ENCODE peak calls at places on chromosomes 1 and 21, in six cellular contexts. K is esophagus muscularis mucosa, R is transverse colon, B is A549, I is prostate gland, Y is adrenal gland. G is an unnamed sample.

GRCh38 chr1:1166642-1167415 is 6.9 kb upstream of the TTLL10 start:
- DNase-seq in K (no peak), R (peak), B (no peak), I (no peak), Y (no peak), G (no peak)

GRCh38 chr1:201156819-201157218 is 2.5 kb upstream of the TMEM9 start:
- DNase-seq in K (no peak), R (no peak), B (no peak), I (no peak), Y (no peak), G (no peak)

GRCh38 chr1:240027059-240027462 is 64.6 kb upstream of the FMN2 start:
- DNase-seq in K (no peak), R (peak), B (peak), I (no peak), Y (peak), G (no peak)

GRCh38 chr1:77370161-77370560 is 88.3 kb downstream of the AK5 start:
- DNase-seq in K (no peak), R (no peak), B (no peak), I (no peak), Y (no peak), G (no peak)

GRCh38 chr1:103220503-103221095 is 112.3 kb upstream of the COL11A1 start:
- DNase-seq in K (no peak), R (no peak), B (no peak), I (no peak), Y (no peak), G (no peak)

GRCh38 chr1:18479484-18479883 is 1.2 kb upstream of the KLHDC7A start:
- DNase-seq in K (no peak), R (no peak), B (no peak), I (no peak), Y (no peak), G (no peak)

GRCh38 chr21:45262041-45262581 is 25.6 kb downstream of the POFUT2 start:
- DNase-seq in K (peak), R (no peak), B (no peak), I (no peak), Y (no peak), G (peak)

GRCh38 chr1:232335261-232335660 is 294.7 kb downstream of the SIPA1L2 start:
- DNase-seq in K (no peak), R (no peak), B (no peak), I (no peak), Y (no peak), G (no peak)

GRCh38 chr1:8597455-8597854 is 220.0 kb downstream of the RERE start:
- DNase-seq in K (no peak), R (no peak), B (no peak), I (no peak), Y (no peak), G (no peak)

GRCh38 chr1:59601811-59602210 is 212.9 kb upstream of the HOOK1 start:
- DNase-seq in K (no peak), R (no peak), B (no peak), I (no peak), Y (no peak), G (no peak)

GRCh38 chr1:77279929-77280328 is 1.9 kb upstream of the AK5 start:
- DNase-seq in K (no peak), R (no peak), B (no peak), I (no peak), Y (no peak), G (no peak)

GRCh38 chr1:194873328-194873923 is 1687.0 kb upstream of the B3GALT2 start:
- DNase-seq in K (no peak), R (no peak), B (peak), I (no peak), Y (no peak), G (no peak)

GRCh38 chr1:9841460-9841859 is 17.7 kb upstream of the CLSTN1 start:
- DNase-seq in K (no peak), R (no peak), B (no peak), I (no peak), Y (no peak), G (no peak)

GRCh38 chr1:21280011-21280471 is 10.2 kb downstream of the ECE1 start:
- DNase-seq in K (no peak), R (peak), B (no peak), I (no peak), Y (no peak), G (no peak)

GRCh38 chr1:9344426-9345200 is 51.9 kb downstream of the SPSB1 start:
- DNase-seq in K (no peak), R (no peak), B (no peak), I (no peak), Y (no peak), G (no peak)

GRCh38 chr1:3530931-3531818 is 76.7 kb downstream of the ARHGEF16 start:
- DNase-seq in K (peak), R (peak), B (peak), I (peak), Y (peak), G (peak)

GRCh38 chr1:118325545-118326225 is 140.7 kb upstream of the SPAG17 start:
- DNase-seq in K (no peak), R (no peak), B (no peak), I (no peak), Y (no peak), G (no peak)

GRCh38 chr1:78047631-78048030 is 1.9 kb downstream of the GIPC2 start:
- DNase-seq in K (no peak), R (no peak), B (no peak), I (no peak), Y (no peak), G (no peak)

GRCh38 chr1:117284408-117285215 is 73.9 kb upstream of the VTCN1 start:
- DNase-seq in K (no peak), R (no peak), B (peak), I (peak), Y (peak), G (no peak)

GRCh38 chr1:48480504-48480903 is 8.5 kb upstream of the SPATA6 start:
- DNase-seq in K (no peak), R (no peak), B (no peak), I (no peak), Y (no peak), G (no peak)

GRCh38 chr1:214332950-214333798 is 52.2 kb downstream of the SMYD2 start:
- DNase-seq in K (no peak), R (peak), B (peak), I (peak), Y (peak), G (peak)

GRCh38 chr1:53710584-53710983 is 28.4 kb downstream of the GLIS1 start:
- DNase-seq in K (no peak), R (no peak), B (no peak), I (no peak), Y (no peak), G (no peak)

GRCh38 chr1:207673399-207673798 is 28.5 kb downstream of the CR1L start:
- DNase-seq in K (no peak), R (no peak), B (no peak), I (no peak), Y (no peak), G (no peak)

GRCh38 chr21:45149021-45149420 is 74.6 kb downstream of the ADARB1 start:
- DNase-seq in K (no peak), R (no peak), B (no peak), I (no peak), Y (no peak), G (peak)

GRCh38 chr1:27203946-27204345 is 30.5 kb upstream of the WDTC1 start:
- DNase-seq in K (no peak), R (no peak), B (no peak), I (no peak), Y (no peak), G (no peak)

GRCh38 chr21:32281531-32281930 is 2.7 kb upstream of the MIS18A start:
- DNase-seq in K (peak), R (no peak), B (no peak), I (no peak), Y (no peak), G (no peak)

GRCh38 chr1:164637461-164638375 is 78.7 kb downstream of the PBX1 start:
- DNase-seq in K (no peak), R (no peak), B (peak), I (no peak), Y (peak), G (no peak)

DNA sequence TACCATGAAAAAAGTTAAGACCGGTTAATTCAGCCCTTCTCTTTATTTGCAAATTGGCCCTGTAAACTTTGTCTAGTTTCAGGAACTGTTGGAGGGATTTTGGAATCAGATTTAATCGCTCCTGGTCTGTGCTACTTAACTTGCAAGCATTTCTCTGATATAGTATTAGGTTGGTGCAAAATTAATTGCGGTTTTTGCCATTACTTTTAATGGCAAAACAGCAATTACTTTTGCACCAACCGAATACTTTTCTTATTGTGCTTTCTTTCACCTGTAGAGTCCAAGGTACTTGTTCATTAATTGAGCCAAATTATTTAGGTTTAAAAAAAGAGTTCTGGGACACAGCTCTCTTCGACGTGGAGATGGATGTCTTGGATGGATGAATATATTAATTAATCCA is 92.8 kb upstream of the HNRNPU start:
- DNase-seq in K (no peak), R (no peak), B (no peak), I (no peak), Y (no peak), G (no peak)
- H3K4me3 ChIP-seq in K (no peak), R (no peak), B (no peak), I (no peak), Y (no peak), G (no peak)

GRCh38 chr1:169821500-169821899 is 26.8 kb upstream of the METTL18 start:
- DNase-seq in K (no peak), R (no peak), B (no peak), I (no peak), Y (no peak), G (no peak)

GRCh38 chr1:169829671-169830070 is 35.0 kb upstream of the METTL18 start:
- DNase-seq in K (no peak), R (no peak), B (no peak), I (no peak), Y (no peak), G (no peak)

DNA sequence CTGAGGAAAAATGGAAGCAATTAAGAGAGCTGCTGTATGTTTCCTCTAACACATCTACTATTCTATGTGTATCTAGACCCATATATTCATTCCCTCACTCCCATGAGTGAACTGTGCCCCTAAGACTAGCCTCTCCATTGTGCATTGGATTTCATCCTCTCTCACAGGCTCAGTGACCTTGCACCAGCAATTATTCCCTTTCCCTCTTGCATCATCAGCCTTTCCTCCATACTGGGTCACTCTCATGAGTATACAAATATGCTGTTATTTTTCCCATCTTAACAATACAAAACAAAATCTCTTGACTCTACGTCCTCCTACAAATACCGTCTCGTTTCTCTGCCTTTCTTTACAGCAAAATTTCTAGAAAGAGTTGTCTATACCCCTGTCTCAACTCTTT is 29.4 kb upstream of the METTL18 start:
- DNase-seq in K (no peak), R (no peak), B (no peak), I (no peak), Y (no peak), G (no peak)
- TF ChIP-seq POLR2A in K (no peak), R (no peak), B (no peak), I (no peak), Y (no peak), G (no peak)

GRCh38 chr1:225534135-225534534 is 106.3 kb upstream of the LBR start:
- DNase-seq in K (no peak), R (no peak), B (no peak), I (no peak), Y (no peak), G (no peak)

GRCh38 chr1:225529726-225530125 is 101.9 kb upstream of the LBR start:
- DNase-seq in K (no peak), R (no peak), B (no peak), I (no peak), Y (no peak), G (no peak)

GRCh38 chr1:225533238-225533637 is 105.4 kb upstream of the LBR start:
- DNase-seq in K (no peak), R (no peak), B (no peak), I (no peak), Y (no peak), G (no peak)

GRCh38 chr1:225534772-225535171 is 106.9 kb upstream of the LBR start:
- DNase-seq in K (no peak), R (no peak), B (no peak), I (no peak), Y (no peak), G (no peak)

DNA sequence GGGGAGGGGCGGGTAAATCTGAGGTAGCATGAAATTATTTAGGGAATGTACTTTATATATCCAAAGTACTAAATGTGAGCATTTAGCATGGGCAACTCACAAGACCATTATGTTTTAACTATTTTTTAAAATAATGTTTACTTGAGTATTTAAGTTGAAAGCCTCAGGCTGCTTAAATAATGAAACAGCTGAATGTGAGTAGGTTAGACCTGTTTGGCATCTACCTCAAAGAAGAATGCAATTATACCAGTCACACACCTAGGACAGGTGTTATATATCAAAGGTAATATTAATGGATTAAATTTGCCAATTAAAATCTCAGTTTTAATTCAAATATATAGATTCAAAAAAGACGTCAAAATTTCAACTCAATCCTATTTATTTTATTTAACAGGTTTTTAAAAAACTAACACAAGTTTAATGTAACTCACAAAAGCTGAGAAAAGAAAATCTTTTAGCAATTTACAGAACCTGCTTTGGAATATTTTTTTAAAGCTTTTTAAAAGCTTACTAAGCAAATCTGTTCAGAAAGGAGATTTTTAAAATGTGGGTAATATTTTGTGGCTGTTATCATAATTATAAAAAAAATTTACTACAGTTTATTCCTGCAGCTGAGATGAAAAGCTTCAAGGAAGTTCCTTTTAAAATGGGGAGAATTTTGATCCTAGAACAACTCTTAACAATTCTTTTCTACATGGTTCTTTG is 104.6 kb upstream of the LBR start:
- DNase-seq in K (no peak), R (no peak), B (no peak), I (no peak), Y (no peak), G (no peak)
- TF ChIP-seq CTCF in K (no peak), R (no peak), B (no peak), I (no peak), Y (no peak), G (no peak)

DNA sequence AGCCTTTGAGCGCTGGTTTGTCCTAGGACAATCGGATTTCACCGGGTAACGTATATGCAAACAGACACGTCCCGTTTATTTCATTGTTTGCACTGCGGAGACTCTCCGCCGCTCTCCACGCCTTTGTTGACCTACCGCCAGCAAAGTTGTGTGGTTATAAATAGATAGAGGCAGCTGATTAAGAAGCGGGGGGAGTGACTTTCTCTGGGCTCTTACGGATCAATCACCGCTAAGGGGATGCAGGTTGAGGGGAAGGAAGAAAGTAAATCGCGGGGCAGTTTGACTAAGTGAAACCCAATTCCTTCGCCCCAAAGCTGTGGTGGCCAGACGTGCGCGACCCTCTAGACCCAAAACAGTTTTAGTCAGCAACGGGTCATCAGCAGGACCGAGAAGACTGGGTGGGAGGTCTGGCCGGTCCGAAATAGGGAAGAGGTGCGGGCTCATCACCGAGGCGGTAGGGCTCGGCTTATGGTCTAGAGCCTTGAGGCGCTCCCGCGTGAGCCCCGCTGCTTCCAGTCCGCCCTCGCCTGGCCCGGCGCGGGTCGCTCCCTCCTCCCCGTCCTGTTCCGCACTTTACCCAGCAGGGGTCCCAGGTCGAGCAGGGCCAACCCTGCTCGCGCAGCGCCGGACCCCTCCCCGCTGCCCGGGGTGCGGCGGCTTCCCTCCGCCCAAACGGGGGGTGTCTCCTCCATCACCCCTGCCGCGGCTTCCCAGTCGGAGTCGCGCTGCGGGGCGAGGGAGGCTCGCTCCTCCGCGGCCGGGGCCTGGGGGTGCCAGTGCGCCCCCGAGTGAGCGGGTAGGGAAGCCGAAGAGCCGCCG is 120.8 kb upstream of the RRP15 start:
- DNase-seq in K (no peak), R (peak), B (peak), I (peak), Y (peak), G (peak)
- H3K4me3 ChIP-seq in K (peak), R (peak), B (peak), I (peak), Y (no peak), G (peak)

GRCh38 chr1:180610556-180611015 is 21.2 kb upstream of the XPR1 start:
- DNase-seq in K (no peak), R (no peak), B (no peak), I (no peak), Y (no peak), G (no peak)

GRCh38 chr1:180612591-180612990 is 19.2 kb upstream of the XPR1 start:
- DNase-seq in K (no peak), R (no peak), B (no peak), I (no peak), Y (no peak), G (no peak)

GRCh38 chr1:180609643-180610555 is 21.9 kb upstream of the XPR1 start:
- DNase-seq in K (no peak), R (no peak), B (no peak), I (no peak), Y (no peak), G (no peak)

GRCh38 chr1:180614746-180615145 is 17.1 kb upstream of the XPR1 start:
- DNase-seq in K (no peak), R (no peak), B (no peak), I (no peak), Y (no peak), G (no peak)

GRCh38 chr1:180611016-180611930 is 20.5 kb upstream of the XPR1 start:
- DNase-seq in K (no peak), R (no peak), B (no peak), I (no peak), Y (peak), G (no peak)
- TF ChIP-seq POLR2A in K (no peak), R (no peak), B (no peak), I (no peak), Y (peak), G (no peak)

GRCh38 chr1:113072141-113072756 is 749 bp upstream of the LRIG2 start:
- DNase-seq in K (no peak), R (no peak), B (no peak), I (no peak), Y (no peak), G (no peak)
- TF ChIP-seq CTCF in K (no peak), R (no peak), B (no peak), I (no peak), Y (no peak), G (no peak)

DNA sequence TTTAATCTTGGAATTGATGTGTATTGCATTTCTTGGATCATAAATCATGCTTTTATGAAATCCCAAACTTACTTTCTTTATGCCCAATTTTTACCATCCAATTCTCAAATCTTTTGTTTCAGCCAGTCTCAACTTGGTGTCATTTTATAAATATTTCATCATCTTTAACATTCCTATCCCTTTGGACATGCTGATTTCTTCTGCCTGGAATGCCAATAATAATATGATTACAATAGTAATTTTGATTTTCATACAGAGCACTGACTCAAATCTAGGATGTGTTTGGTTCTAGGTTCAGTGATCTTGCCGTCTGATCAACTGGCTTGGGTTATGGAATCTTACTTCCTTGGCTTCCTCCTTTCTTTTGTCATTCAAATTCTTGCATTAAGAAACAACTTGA is 12.8 kb downstream of the RRP15 start:
- DNase-seq in K (no peak), R (no peak), B (no peak), I (no peak), Y (no peak), G (no peak)
- H3K4me3 ChIP-seq in K (no peak), R (no peak), B (no peak), I (no peak), Y (no peak), G (no peak)

GRCh38 chr1:228139931-228140723 is at the start of gene GUK1:
- DNase-seq in K (peak), R (peak), B (peak), I (peak), Y (peak), G (peak)
- TF ChIP-seq POLR2A in K (peak), R (peak), B (peak), I (peak), Y (peak), G (peak)

GRCh38 chr1:152451254-152451653 is 37.2 kb upstream of the CRNN start:
- DNase-seq in K (peak), R (no peak), B (no peak), I (no peak), Y (no peak), G (no peak)
- TF ChIP-seq CTCF in K (no peak), R (no peak), B (no peak), I (no peak), Y (no peak), G (no peak)